ENCODE peak calls at places on chromosomes 4 and X, in four cellular contexts. N is stimulated activated naive B cell treated with anti-CD40 and anti-IgM and Interleukin-4, amounts not matched to agents 10 μg/mL and 1 μg/mL and 100 μg/mL, for 72 hours; E is nucleus accumbens; C is NCI-H2029. J is an unnamed sample.

GRCh38 chr4:89110541-89110985 is 770 bp upstream of the TIGD2 start:
- DNase-seq in C (peak; percentile 8), N (no peak), E (no peak), J (no peak)

GRCh38 chrX:97238632-97239031 is 354.9 kb downstream of the RPA4 start:
- DNase-seq in C (no peak), E (no peak), N (no peak), J (no peak)

GRCh38 chr4:56976283-56976877 is 1.0 kb downstream of the NOA1 start:
- DNase-seq in E (no peak), C (no peak), N (peak; percentile 3), J (no peak)

GRCh38 chr4:183444953-183445543 is 612 bp downstream of the CDKN2AIP start:
- DNase-seq in C (no peak), N (no peak), E (peak; percentile 38), J (no peak)

GRCh38 chrX:74450803-74451449 is 29.6 kb downstream of the SLC16A2 start:
- DNase-seq in N (peak; percentile 4), E (no peak), C (no peak), J (peak; percentile 1)

GRCh38 chr4:129138762-129139496 is 43.0 kb downstream of the C4orf33 start:
- DNase-seq in E (no peak), C (no peak), N (no peak), J (no peak)

GRCh38 chrX:134548257-134548732 is 88.3 kb downstream of the HPRT1 start:
- DNase-seq in E (no peak), C (peak; percentile 1), N (no peak), J (peak; percentile 24)

GRCh38 chrX:9598344-9598743 is 133.5 kb downstream of the TBL1X start:
- DNase-seq in E (no peak), N (no peak), C (no peak), J (no peak)

GRCh38 chrX:101357166-101357795 is 8.7 kb upstream of the TIMM8A start:
- DNase-seq in N (no peak), E (no peak), C (no peak), J (no peak)

GRCh38 chrX:152641256-152641875 is 3.7 kb downstream of the GABRQ start:
- DNase-seq in C (no peak), E (no peak), N (no peak), J (no peak)

GRCh38 chrX:149818652-149819051 is 36.9 kb downstream of the MAGEA9 start:
- DNase-seq in E (no peak), C (no peak), N (no peak), J (no peak)

GRCh38 chrX:129609395-129609794 is 45.4 kb downstream of the APLN start:
- DNase-seq in N (no peak), C (no peak), E (no peak), J (no peak)

GRCh38 chr4:88866862-88867550 is 169.4 kb upstream of the NAP1L5 start:
- DNase-seq in E (no peak), C (peak; percentile 94), N (no peak), J (no peak)

GRCh38 chrX:26927419-26927818 is 535.7 kb downstream of the PPP4R3C start:
- DNase-seq in N (no peak), C (no peak), E (no peak), J (no peak)

GRCh38 chr4:6331018-6331417 is 61.4 kb downstream of the WFS1 start:
- DNase-seq in E (no peak), N (no peak), C (peak; percentile 4), J (no peak)

GRCh38 chr4:126572264-126572663 is 1060.5 kb upstream of the INTU start:
- DNase-seq in N (no peak), E (no peak), C (no peak), J (no peak)

GRCh38 chr4:87118826-87119225 is 101.6 kb downstream of the KLHL8 start:
- DNase-seq in C (peak; percentile 10), E (no peak), N (no peak), J (no peak)

GRCh38 chr4:159607824-159608223 is 504.9 kb downstream of the RAPGEF2 start:
- DNase-seq in E (no peak), N (no peak), C (no peak), J (no peak)

GRCh38 chr4:107210450-107211239 is 174.5 kb upstream of the DKK2 start:
- DNase-seq in C (no peak), N (no peak), E (no peak), J (no peak)

GRCh38 chrX:130224810-130225209 is 43.9 kb downstream of the ZNF280C start:
- DNase-seq in N (no peak), E (no peak), C (no peak), J (no peak)

GRCh38 chr4:7424553-7425111 is 10.1 kb downstream of the PSAPL1 start:
- DNase-seq in E (no peak), N (no peak), C (no peak), J (no peak)

GRCh38 chr4:95212692-95213091 is 336.1 kb downstream of the UNC5C start:
- DNase-seq in C (no peak), E (no peak), N (no peak), J (no peak)

GRCh38 chr4:176360446-176360845 is 40.7 kb downstream of the SPCS3 start:
- DNase-seq in E (no peak), N (no peak), C (no peak), J (no peak)

GRCh38 chr4:142940614-142941013 is 94.5 kb upstream of the INPP4B start:
- DNase-seq in E (no peak), N (no peak), C (peak; percentile 83), J (no peak)

GRCh38 chrX:103480526-103480925 is 38.8 kb downstream of the RAB40A start:
- DNase-seq in E (no peak), N (no peak), C (no peak), J (no peak)

GRCh38 chrX:134236690-134237362 is at the start of gene CCDC160:
- DNase-seq in C (no peak), E (peak; percentile 42), N (peak; percentile 3), J (no peak)

GRCh38 chrX:97597954-97598353 is 714.2 kb downstream of the RPA4 start:
- DNase-seq in N (no peak), C (no peak), E (no peak), J (no peak)

GRCh38 chr4:71520850-71521249 is 182.0 kb downstream of the SLC4A4 start:
- DNase-seq in C (no peak), E (no peak), N (no peak), J (no peak)

GRCh38 chr4:51867689-51868448 is 24.9 kb downstream of the DCUN1D4 start:
- DNase-seq in N (no peak), C (no peak), E (no peak), J (no peak)

GRCh38 chr4:41535911-41536361 is 2.0 kb upstream of the LIMCH1 start:
- DNase-seq in C (peak; percentile 24), N (no peak), E (no peak), J (no peak)

J was measured in KG1.